ENCODE peak calls at places on chromosomes 7 and 10, in six cellular contexts. B is sciatic nerve; P is GM03348; C is neural crest cell; R is PC-3; T is stimulated activated CD8-positive, alpha-beta memory T cell treated with anti-CD3 and anti-CD28 coated beads, Interleukin-15, amount 100 ng/mL, for 24 hours. W is an unnamed sample.

GRCh38 chr10:60611291-60611747 is 167.0 kb upstream of the CDK1 start:
- DNase-seq in B (no peak), P (peak), C (no peak), R (peak), T (no peak), W (no peak)

GRCh38 chr10:80501381-80501912 is 36.3 kb upstream of the SH2D4B start:
- DNase-seq in B (no peak), P (no peak), C (no peak), R (no peak), T (no peak), W (no peak)

GRCh38 chr10:26540601-26541000 is 102.5 kb downstream of the APBB1IP start:
- DNase-seq in B (no peak), P (no peak), C (no peak), R (no peak), T (no peak), W (no peak)

GRCh38 chr7:95886501-95887090 is 114.2 kb downstream of the DYNC1I1 start:
- DNase-seq in B (no peak), P (no peak), C (no peak), R (peak), T (no peak), W (no peak)

GRCh38 chr10:124059552-124059951 is 33.8 kb downstream of the CHST15 start:
- DNase-seq in B (no peak), P (no peak), C (no peak), R (no peak), T (no peak), W (no peak)

GRCh38 chr10:17644485-17644964 is 574 bp downstream of the STAM start:
- DNase-seq in B (no peak), P (peak), C (peak), R (no peak), T (no peak), W (no peak)

GRCh38 chr10:57979466-57979865 is 288.2 kb downstream of the IPMK start:
- DNase-seq in B (no peak), P (no peak), C (no peak), R (no peak), T (no peak), W (no peak)

GRCh38 chr10:43224321-43224720 is 42.5 kb downstream of the RASGEF1A start:
- DNase-seq in B (no peak), P (no peak), C (no peak), R (peak), T (no peak), W (no peak)

W was measured in lung.